ENCODE peak calls at places on chromosomes 16 and 17, in eight cellular contexts. R is OCI-LY7, A is PC-3, P is hepatocyte, F is GM23338, N is HCT116, I is SK-N-SH, W is MM.1S. V is an unnamed sample.

GRCh38 chr16:81866820-81867440 is 87.8 kb downstream of the PLCG2 start:
- DNase-seq in F (no peak), R (no peak), P (no peak), A (no peak), N (no peak), W (no peak), I (no peak), V (no peak)

GRCh38 chr16:12455287-12455798 is 348.3 kb downstream of the CPPED1 start:
- DNase-seq in W (peak), N (peak), I (peak), R (peak), A (peak), F (peak), P (peak), V (peak)

GRCh38 chr17:5011928-5012327 is 14.2 kb downstream of the KIF1C start:
- DNase-seq in I (no peak), R (no peak), A (peak), F (no peak), P (no peak), W (no peak), N (no peak), V (no peak)

GRCh38 chr17:31250229-31250628 is 46.8 kb downstream of the OMG start:
- DNase-seq in N (no peak), R (no peak), P (no peak), W (peak), F (no peak), A (no peak), I (no peak), V (no peak)

GRCh38 chr16:30985401-30986128 is 558 bp downstream of the HSD3B7 start:
- DNase-seq in F (peak), N (peak), P (peak), A (peak), R (no peak), I (peak), W (no peak), V (peak)

GRCh38 chr17:37060966-37061365 is 112.2 kb downstream of the AATF start:
- DNase-seq in P (peak), W (no peak), N (no peak), F (no peak), A (no peak), I (no peak), R (no peak), V (no peak)

GRCh38 chr16:58498341-58499091 is 1.4 kb upstream of the NDRG4 start:
- DNase-seq in I (no peak), W (no peak), N (no peak), P (no peak), A (no peak), F (no peak), R (no peak), V (no peak)

GRCh38 chr16:69039333-69039941 is 66.0 kb upstream of the HAS3 start:
- DNase-seq in F (no peak), R (no peak), W (no peak), N (no peak), I (no peak), A (peak), P (no peak), V (no peak)

GRCh38 chr16:3618782-3619166 is 7.4 kb upstream of the SLX4 start:
- DNase-seq in R (no peak), W (no peak), I (no peak), A (peak), P (no peak), F (no peak), N (peak), V (no peak)

GRCh38 chr17:57940653-57941329 is 14.4 kb downstream of the CUEDC1 start:
- DNase-seq in N (no peak), R (peak), W (no peak), I (no peak), A (peak), F (no peak), P (no peak), V (no peak)

GRCh38 chr16:81204794-81205680 is 33.5 kb upstream of the BCO1 start:
- DNase-seq in I (peak), P (peak), A (peak), R (peak), N (peak), F (peak), W (peak), V (peak)

GRCh38 chr16:24701521-24701951 is 27.9 kb upstream of the TNRC6A start:
- DNase-seq in A (peak), I (no peak), N (no peak), P (no peak), F (no peak), W (no peak), R (no peak), V (no peak)

GRCh38 chr17:3802461-3803307 is 1.7 kb upstream of the ITGAE start:
- DNase-seq in F (no peak), N (no peak), R (no peak), W (no peak), I (no peak), P (peak), A (peak), V (no peak)

GRCh38 chr17:75680431-75680830 is 13.3 kb downstream of the SAP30BP start:
- DNase-seq in F (no peak), R (no peak), A (no peak), N (no peak), W (no peak), I (no peak), P (no peak), V (no peak)

GRCh38 chr16:51636913-51637743 is 486.1 kb upstream of the SALL1 start:
- DNase-seq in W (no peak), I (peak), A (peak), F (peak), N (no peak), R (no peak), P (no peak), V (peak)

GRCh38 chr17:67850991-67851631 is 25.8 kb downstream of the BPTF start:
- DNase-seq in R (no peak), F (no peak), I (no peak), N (no peak), P (no peak), W (no peak), A (no peak), V (no peak)

GRCh38 chr16:50244504-50245416 is 21.6 kb upstream of the ADCY7 start:
- DNase-seq in A (peak), I (no peak), N (no peak), F (peak), W (no peak), P (no peak), R (no peak), V (peak)

GRCh38 chr16:81127051-81127450 is 30.9 kb upstream of the GCSH start:
- DNase-seq in N (no peak), I (no peak), W (no peak), A (peak), P (no peak), R (no peak), F (no peak), V (no peak)

GRCh38 chr17:3963214-3964201 is 729 bp downstream of the ATP2A3 start:
- DNase-seq in W (peak), R (peak), P (no peak), F (peak), N (no peak), I (peak), A (no peak), V (peak)

GRCh38 chr16:3902731-3903130 is 22.2 kb upstream of the CREBBP start:
- DNase-seq in P (no peak), W (no peak), A (no peak), R (no peak), F (no peak), N (no peak), I (no peak), V (no peak)

GRCh38 chr16:16052916-16053315 is 103.5 kb downstream of the ABCC1 start:
- DNase-seq in F (no peak), W (no peak), R (no peak), P (no peak), A (no peak), I (no peak), N (no peak), V (no peak)

GRCh38 chr17:70256751-70257150 is 87.4 kb downstream of the KCNJ2 start:
- DNase-seq in P (no peak), I (no peak), W (no peak), N (no peak), A (no peak), F (no peak), R (no peak), V (no peak)

GRCh38 chr16:28042856-28043255 is 20.7 kb downstream of the GSG1L start:
- DNase-seq in N (no peak), W (no peak), F (no peak), P (no peak), A (no peak), I (no peak), R (no peak), V (no peak)

GRCh38 chr17:52027081-52027480 is 131.4 kb downstream of the CA10 start:
- DNase-seq in R (no peak), A (peak), F (peak), P (peak), I (no peak), W (no peak), N (no peak), V (no peak)

GRCh38 chr17:27609606-27610303 is 21.2 kb upstream of the LGALS9 start:
- DNase-seq in R (peak), P (peak), I (peak), A (peak), N (no peak), F (peak), W (no peak), V (peak)

GRCh38 chr17:78780852-78781338 is 1.2 kb downstream of the CYTH1 start:
- DNase-seq in W (no peak), P (no peak), F (no peak), R (peak), A (no peak), I (no peak), N (no peak), V (no peak)

GRCh38 chr17:17164156-17164555 is 42.0 kb downstream of the PLD6 start:
- DNase-seq in P (no peak), N (no peak), W (no peak), I (no peak), A (no peak), F (no peak), R (no peak), V (no peak)

GRCh38 chr17:82442643-82443464 is 7.7 kb downstream of the CYBC1 start:
- DNase-seq in F (no peak), W (no peak), R (no peak), P (no peak), N (no peak), I (no peak), A (no peak), V (no peak)

GRCh38 chr16:10668322-10669045 is 26.2 kb downstream of the TEKT5 start:
- DNase-seq in I (peak), N (no peak), W (peak), P (peak), F (peak), R (peak), A (peak), V (peak)

GRCh38 chr16:89410794-89411309 is 79.5 kb downstream of the ANKRD11 start:
- DNase-seq in P (peak), N (no peak), W (no peak), F (no peak), I (peak), R (no peak), A (no peak), V (no peak)

GRCh38 chr17:72004011-72004427 is 116.8 kb upstream of the SOX9 start:
- DNase-seq in I (no peak), R (no peak), N (no peak), P (no peak), A (peak), F (no peak), W (no peak), V (no peak)

GRCh38 chr17:18975597-18975996 is 23.6 kb downstream of the SLC5A10 start:
- DNase-seq in A (no peak), P (no peak), W (no peak), R (no peak), F (no peak), I (no peak), N (no peak), V (no peak)

GRCh38 chr17:13601776-13602551 is at the start of gene HS3ST3A1:
- DNase-seq in I (peak), W (no peak), P (peak), F (peak), R (no peak), N (no peak), A (peak), V (peak)

GRCh38 chr17:17693253-17693954 is 12.1 kb downstream of the RAI1 start:
- DNase-seq in P (peak), R (no peak), W (no peak), F (peak), N (no peak), A (peak), I (peak), V (peak)

GRCh38 chr17:42795061-42795460 is 3.4 kb downstream of the COA3 start:
- DNase-seq in F (no peak), W (no peak), I (no peak), A (no peak), R (no peak), N (no peak), P (no peak), V (no peak)

GRCh38 chr16:17416461-17417221 is 54.1 kb downstream of the XYLT1 start:
- DNase-seq in N (no peak), R (peak), I (peak), W (peak), F (peak), P (peak), A (no peak), V (no peak)

GRCh38 chr16:5665770-5666169 is 568.2 kb upstream of the EEF2KMT start:
- DNase-seq in P (no peak), N (no peak), A (no peak), R (no peak), F (no peak), W (no peak), I (no peak), V (no peak)

GRCh38 chr17:32519769-32520701 is 33.2 kb downstream of the CDK5R1 start:
- DNase-seq in R (no peak), F (peak), W (no peak), I (peak), P (peak), N (no peak), A (no peak), V (peak)

GRCh38 chr16:64153718-64154117 is 968.1 kb downstream of the CDH11 start:
- DNase-seq in N (no peak), F (no peak), A (peak), R (no peak), P (no peak), W (no peak), I (no peak), V (no peak)

GRCh38 chr17:61057257-61057656 is 342.4 kb upstream of the TBX2 start:
- DNase-seq in I (no peak), A (no peak), W (no peak), N (no peak), R (no peak), P (no peak), F (no peak), V (no peak)

DNA sequence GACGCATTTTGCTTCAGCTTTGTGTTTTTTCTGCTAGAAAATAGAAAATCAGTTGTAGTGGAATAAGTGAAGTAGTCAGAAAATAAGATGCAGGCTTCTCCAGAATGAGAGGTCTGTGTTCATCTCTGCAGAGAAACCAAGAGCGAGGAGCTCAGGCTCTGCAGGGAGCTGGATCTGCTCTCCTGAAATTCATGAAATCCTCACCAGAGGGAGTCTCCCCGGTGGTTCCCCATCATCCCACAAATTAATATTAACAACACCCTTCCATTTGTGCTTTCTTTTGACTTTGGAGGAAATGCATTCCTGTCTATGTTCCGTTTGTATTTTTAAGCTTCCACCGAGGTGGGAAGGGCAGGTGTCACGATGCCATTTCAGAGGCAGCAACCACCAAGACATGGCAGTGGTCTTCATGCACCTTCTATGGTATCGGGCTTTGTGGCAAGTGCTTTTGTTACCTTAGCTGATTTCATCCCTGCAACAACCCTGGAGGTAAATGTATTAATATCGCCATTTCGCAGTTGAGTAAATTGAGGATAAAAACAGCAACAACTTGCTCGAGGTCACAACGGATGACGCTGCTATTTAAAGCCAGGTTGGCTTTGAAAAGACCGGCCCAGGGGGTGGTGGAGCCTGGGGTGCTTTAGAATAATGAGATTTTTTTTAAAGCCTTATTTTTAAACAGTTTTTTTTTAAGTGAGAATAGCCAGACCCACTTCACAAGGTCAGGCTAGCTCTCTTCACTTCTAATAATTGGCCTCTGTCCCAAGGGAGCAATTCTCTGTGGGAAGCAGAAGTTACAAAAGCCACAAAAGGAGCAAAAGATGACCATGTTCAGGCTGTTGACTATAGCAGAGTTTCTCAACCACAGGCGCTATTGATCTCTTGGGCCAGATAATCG is 367.6 kb upstream of the ERCC4 start:
- DNase-seq in R (no peak), I (no peak), W (no peak), P (no peak), N (no peak), F (peak), A (no peak), V (no peak)
- TF ChIP-seq CTCF in R (no peak), I (no peak), W (no peak), P (no peak), N (no peak), F (peak), A (no peak), V (peak)

GRCh38 chr17:62674363-62674739 is 46.9 kb downstream of the MRC2 start:
- DNase-seq in A (no peak), R (no peak), N (no peak), P (no peak), I (no peak), W (no peak), F (no peak), V (no peak)

GRCh38 chr17:62672957-62673356 is 45.5 kb downstream of the MRC2 start:
- DNase-seq in F (no peak), W (no peak), I (peak), R (no peak), A (no peak), P (no peak), N (no peak), V (no peak)

GRCh38 chr17:62674841-62675240 is 47.4 kb downstream of the MRC2 start:
- DNase-seq in P (no peak), W (no peak), R (no peak), I (no peak), A (no peak), N (no peak), F (no peak), V (no peak)

GRCh38 chr17:62675260-62675659 is 47.8 kb downstream of the MRC2 start:
- DNase-seq in P (no peak), W (no peak), I (no peak), F (no peak), R (no peak), A (no peak), N (no peak), V (no peak)

GRCh38 chr17:62673614-62674362 is 46.3 kb downstream of the MRC2 start:
- DNase-seq in N (no peak), R (no peak), I (no peak), P (no peak), W (no peak), F (no peak), A (no peak), V (no peak)
- TF ChIP-seq EZH2phosphoT487 in N (no peak), R (no peak), I (no peak), P (no peak), W (no peak), F (no peak), A (no peak), V (no peak)

GRCh38 chr16:73189132-73189531 is 141.2 kb upstream of the ZFHX3 start:
- DNase-seq in A (no peak), N (no peak), F (no peak), I (no peak), R (no peak), W (no peak), P (no peak), V (no peak)

GRCh38 chr16:73190688-73191087 is 142.8 kb upstream of the ZFHX3 start:
- DNase-seq in N (no peak), I (no peak), P (no peak), W (no peak), A (no peak), R (no peak), F (no peak), V (no peak)

GRCh38 chr16:73193464-73193863 is 145.5 kb upstream of the ZFHX3 start:
- DNase-seq in F (no peak), A (no peak), I (no peak), R (no peak), N (no peak), W (no peak), P (no peak), V (no peak)

GRCh38 chr16:73192227-73192894 is 144.4 kb upstream of the ZFHX3 start:
- DNase-seq in R (no peak), F (no peak), N (no peak), I (no peak), P (no peak), W (no peak), A (no peak), V (peak)

GRCh38 chr16:73191111-73192046 is 143.5 kb upstream of the ZFHX3 start:
- DNase-seq in N (no peak), R (no peak), P (no peak), I (no peak), W (no peak), F (no peak), A (no peak), V (no peak)
- H3K4me3 ChIP-seq in N (no peak), R (no peak), P (no peak), I (no peak), W (no peak), F (no peak), A (no peak), V (no peak)

GRCh38 chr17:62995377-62995885 is 29.4 kb downstream of the TANC2 start:
- DNase-seq in A (peak), N (peak), I (peak), R (peak), P (peak), F (peak), W (peak), V (peak)
- TF ChIP-seq CTCF in A (peak), N (peak), I (peak), R (peak), P (peak), F (peak), W (peak), V (peak)

DNA sequence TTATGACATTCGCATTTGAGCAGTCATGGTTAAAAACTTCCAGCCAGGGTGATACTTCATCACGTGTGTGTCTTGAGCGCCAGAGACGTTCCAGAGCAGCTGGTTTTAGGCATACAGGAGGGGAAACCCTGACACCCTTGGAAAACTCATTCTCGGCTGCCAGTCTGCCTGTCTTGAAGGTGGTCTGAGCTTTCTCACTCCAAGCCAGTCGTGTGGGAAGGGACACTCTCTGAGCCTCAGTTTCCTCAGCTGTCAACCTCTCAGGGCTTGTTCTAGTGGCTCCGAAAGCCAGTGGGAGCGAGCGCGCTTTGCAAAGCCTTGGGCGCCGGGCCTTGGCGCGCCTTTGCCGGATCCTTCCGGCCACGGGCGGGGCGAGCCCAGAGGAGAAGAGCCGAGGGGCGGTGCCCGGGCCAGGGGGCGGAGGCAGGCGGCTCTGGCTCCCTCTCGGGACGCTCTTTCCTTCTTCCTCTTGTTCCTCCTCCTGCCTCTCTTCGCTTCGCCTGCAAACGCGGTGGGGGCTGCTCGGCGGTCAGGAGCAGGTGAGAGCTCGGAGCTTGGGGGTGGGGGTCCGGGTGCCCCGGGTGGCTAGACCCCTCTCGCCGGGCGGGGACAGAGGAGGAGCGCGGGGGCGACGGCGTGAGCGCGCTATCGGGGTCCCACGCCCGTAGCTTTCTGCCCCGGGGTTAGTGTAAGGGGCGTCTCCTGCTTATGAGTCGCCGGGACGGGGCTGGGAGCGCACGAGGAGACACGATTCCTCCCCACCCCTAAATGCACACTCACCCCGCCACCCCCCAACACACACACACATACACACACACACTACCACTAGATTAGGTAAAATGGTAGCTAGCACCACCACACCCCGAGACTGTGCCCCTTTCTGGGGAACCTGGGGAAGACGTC is at the start of gene LDAF1:
- DNase-seq in P (peak), N (peak), W (peak), A (peak), R (peak), F (peak), I (peak), V (peak)
- TF ChIP-seq EZH2phosphoT487 in P (no peak), N (no peak), W (no peak), A (no peak), R (no peak), F (no peak), I (no peak), V (no peak)

V was measured in neural progenitor cell.